ENCODE peak calls at places on chromosomes 13 and 19, in ten cellular contexts. W is right lobe of liver, H is fibroblast of the aortic adventitia, E is A549, Q is brain microvascular endothelial cell, N is heart left ventricle, D is colonic mucosa, Z is tibial nerve, A is IMR-90, O is mammary epithelial cell. J is an unnamed sample.

GRCh38 chr13:113930711-113931637 is 42.9 kb downstream of the C13orf46 start:
- DNase-seq in H (no peak), A (no peak), W (no peak), Z (peak; percentile 4), D (no peak), Q (no peak), N (peak; percentile 51), E (no peak), O (no peak), J (no peak)

GRCh38 chr13:76271728-76272232 is 614.4 kb downstream of the KCTD12 start:
- DNase-seq in E (no peak), N (no peak), D (no peak), A (peak; percentile 7), W (no peak), H (no peak), Q (no peak), O (no peak), Z (no peak), J (no peak)

GRCh38 chr13:55439450-55439849 is 1701.3 kb upstream of the PRR20A start:
- DNase-seq in H (no peak), N (no peak), W (no peak), A (no peak), D (no peak), O (no peak), Z (no peak), E (no peak), Q (no peak), J (no peak)

GRCh38 chr19:53789708-53790678 is 34.1 kb downstream of the NLRP12 start:
- DNase-seq in N (no peak), O (no peak), Q (no peak), D (no peak), W (no peak), Z (no peak), E (no peak), H (no peak), A (no peak), J (no peak)

GRCh38 chr19:35318679-35319448 is 10.1 kb upstream of the CD22 start:
- DNase-seq in Z (no peak), E (peak; percentile 84), N (peak; percentile 81), H (peak; percentile 55), Q (peak; percentile 49), W (peak; percentile 81), D (peak; percentile 32), O (peak; percentile 97), A (peak; percentile 71), J (peak; percentile 23)

GRCh38 chr19:58089846-58090245 is 8.2 kb downstream of the ZSCAN18 start:
- DNase-seq in W (no peak), O (no peak), Q (no peak), E (no peak), N (no peak), H (no peak), Z (no peak), A (no peak), D (no peak), J (no peak)

GRCh38 chr13:51122868-51123267 is 11.8 kb upstream of the C13orf42 start:
- DNase-seq in Z (no peak), E (no peak), O (no peak), H (no peak), N (no peak), D (no peak), A (no peak), Q (no peak), W (no peak), J (no peak)

GRCh38 chr19:751501-752341 is 809 bp downstream of the MISP start:
- DNase-seq in Q (peak; percentile 85), N (no peak), Z (no peak), W (no peak), D (peak; percentile 91), H (peak; percentile 81), O (peak; percentile 79), A (peak; percentile 87), E (peak; percentile 84), J (peak; percentile 42)

GRCh38 chr13:27958928-27959539 is 10.1 kb downstream of the CDX2 start:
- DNase-seq in Q (no peak), H (no peak), O (no peak), Z (no peak), W (no peak), D (peak; percentile 27), A (no peak), N (no peak), E (no peak), J (no peak)

GRCh38 chr13:27962128-27962841 is 6.8 kb downstream of the CDX2 start:
- DNase-seq in H (no peak), E (no peak), W (no peak), D (peak; percentile 65), Q (no peak), N (no peak), A (no peak), O (no peak), Z (no peak), J (no peak)

GRCh38 chr13:27959976-27960361 is 9.1 kb downstream of the CDX2 start:
- DNase-seq in D (no peak), Z (no peak), W (no peak), H (no peak), N (no peak), O (no peak), E (no peak), Q (no peak), A (no peak), J (no peak)

GRCh38 chr13:27961227-27962085 is 7.7 kb downstream of the CDX2 start:
- DNase-seq in Z (no peak), O (no peak), W (peak; percentile 46), A (no peak), D (peak; percentile 37), Q (no peak), H (no peak), E (no peak), N (no peak), J (no peak)

DNA sequence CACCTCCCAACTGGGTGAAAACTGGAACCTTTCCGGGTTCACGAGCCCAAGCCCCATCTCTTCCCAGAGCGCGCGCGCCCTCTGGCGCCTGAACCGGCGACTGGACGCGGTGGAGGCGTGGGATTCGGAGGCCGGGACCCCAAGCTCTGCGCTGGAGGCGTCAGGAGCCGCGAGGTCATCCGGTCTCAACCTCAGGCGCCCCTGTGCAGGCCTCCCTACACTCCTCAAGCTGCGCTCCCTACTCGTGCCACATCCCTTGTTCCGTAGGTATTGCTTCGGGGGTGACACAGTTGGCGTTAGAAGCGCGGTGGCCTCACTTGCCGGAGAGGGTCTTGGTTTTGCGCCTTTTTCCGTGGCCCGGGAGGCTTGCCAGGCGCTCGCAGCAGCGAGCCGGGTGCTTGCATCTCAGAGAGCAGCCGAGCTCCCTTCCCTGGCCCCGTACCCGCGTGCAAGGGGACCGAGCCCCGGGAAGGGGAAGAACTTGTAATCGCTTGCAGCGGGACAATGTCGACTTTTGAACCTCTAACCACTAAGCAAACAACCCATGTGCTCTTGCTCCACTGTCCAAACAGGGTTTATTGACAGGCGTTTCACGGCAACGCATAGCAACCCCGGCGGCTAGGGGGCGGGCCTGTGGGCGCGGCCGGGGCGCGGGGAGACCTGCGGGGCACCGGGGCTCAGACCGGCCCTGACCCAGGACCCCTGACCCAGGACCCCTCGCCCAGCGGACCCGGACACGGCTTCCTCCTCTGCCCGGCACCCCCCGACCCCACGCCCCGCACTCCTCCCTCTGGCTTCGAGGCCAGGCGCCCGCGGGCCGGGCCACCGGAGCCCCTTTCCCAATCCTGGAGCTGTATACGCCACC is 8.5 kb downstream of the CDX2 start:
- DNase-seq in Z (no peak), H (no peak), A (no peak), Q (peak; percentile 34), W (peak; percentile 82), D (peak; percentile 91), O (peak; percentile 50), N (no peak), E (peak; percentile 55), J (no peak)
- TF ChIP-seq CTCF in Z (peak; percentile 28), H (peak; percentile 29), A (peak; percentile 25), Q (peak; percentile 45), W (peak; percentile 78), D (peak; percentile 58), O (peak; percentile 63), N (peak; percentile 24), E (peak; percentile 59), J (peak; percentile 47)

GRCh38 chr19:55341191-55342043 is 1.7 kb downstream of the KMT5C start:
- DNase-seq in A (peak; percentile 33), Q (peak; percentile 19), W (peak; percentile 72), E (peak; percentile 93), O (peak; percentile 65), D (peak; percentile 87), N (peak; percentile 81), Z (peak; percentile 51), H (peak; percentile 47), J (no peak)
- H3K4me3 ChIP-seq in A (peak overlapping the region; percentile 87), Q (peak overlapping the region; percentile 69), W (peak overlapping the region; percentile 5), E (peak overlapping the region; percentile 63), O (peak overlapping the region; percentile 83), D (peak overlapping the region; percentile 47), N (peak overlapping the region; percentile 69), Z (peak overlapping the region; percentile 81), H (peak overlapping the region; percentile 87), J (peak overlapping the region; percentile 77)

DNA sequence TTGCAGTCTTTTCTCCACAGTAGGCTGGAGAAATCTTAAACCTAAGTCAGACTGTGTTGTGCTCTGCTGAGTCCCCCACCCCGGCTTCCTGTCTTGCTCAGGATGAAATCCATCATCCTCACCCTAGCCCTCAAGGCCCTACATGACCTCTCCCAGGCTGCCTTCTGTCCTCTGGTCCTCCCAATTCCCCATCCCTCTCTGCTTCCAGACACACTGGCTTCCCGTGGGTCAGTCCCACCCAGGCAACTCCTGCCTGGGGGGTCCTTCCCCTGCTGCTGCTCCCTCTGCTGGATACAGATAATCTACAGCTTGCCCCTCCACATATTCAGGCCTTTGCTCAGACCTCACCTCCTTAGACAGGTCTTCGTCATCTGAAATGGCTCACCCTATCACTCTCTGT is 18.4 kb upstream of the CBY2 start:
- DNase-seq in E (no peak), O (no peak), A (no peak), N (no peak), Z (no peak), D (no peak), W (no peak), Q (no peak), H (no peak), J (no peak)
- TF ChIP-seq CTCF in E (no peak), O (peak; percentile 8), A (peak; percentile 3), N (no peak), Z (no peak), D (no peak), W (no peak), Q (peak; percentile 65), H (no peak), J (no peak)

GRCh38 chr19:10621966-10622365 is 3.4 kb upstream of the SLC44A2 start:
- DNase-seq in E (no peak), A (no peak), D (no peak), O (no peak), N (no peak), Q (no peak), W (no peak), H (no peak), Z (no peak), J (no peak)

GRCh38 chr19:10620786-10621185 is 4.6 kb upstream of the SLC44A2 start:
- DNase-seq in Q (no peak), Z (no peak), E (no peak), D (no peak), A (no peak), W (no peak), N (no peak), O (no peak), H (no peak), J (no peak)

GRCh38 chr19:10625762-10626138 is 397 bp downstream of the SLC44A2 start:
- DNase-seq in Q (no peak), D (peak; percentile 55), A (no peak), H (no peak), E (no peak), Z (no peak), N (no peak), W (no peak), O (no peak), J (no peak)

GRCh38 chr19:10625003-10625761 is at the start of gene SLC44A2:
- DNase-seq in D (peak; percentile 97), H (peak; percentile 51), A (peak; percentile 35), O (peak; percentile 77), N (peak; percentile 87), W (peak; percentile 72), E (peak; percentile 46), Z (peak; percentile 75), Q (peak; percentile 26), J (no peak)

DNA sequence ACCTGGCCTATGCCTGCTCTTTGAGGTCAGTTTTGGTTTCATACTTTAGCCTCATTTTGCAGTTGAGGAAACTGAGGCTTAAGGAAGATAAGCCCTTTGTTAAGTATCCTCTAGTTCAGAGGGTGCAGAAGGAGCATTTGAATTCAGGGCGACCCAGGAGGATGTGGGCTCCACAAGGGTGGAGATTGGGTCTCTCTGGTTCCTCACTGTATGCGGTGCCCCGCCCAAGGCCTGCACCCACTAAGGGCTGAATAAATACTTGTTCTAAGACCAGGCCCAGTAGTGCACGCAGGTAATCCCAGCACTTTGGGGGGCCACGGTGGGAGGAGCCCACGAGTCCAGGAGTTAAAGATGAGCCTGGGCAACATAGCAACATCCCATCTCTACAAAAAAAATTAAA is 768 bp upstream of the SLC44A2 start:
- DNase-seq in W (no peak), N (no peak), Z (no peak), D (peak; percentile 63), H (no peak), E (no peak), A (no peak), O (no peak), Q (no peak), J (no peak)
- H3K4me3 ChIP-seq in W (no peak overlapping the region), N (peak overlapping the region; percentile 69), Z (no peak overlapping the region), D (no peak overlapping the region), H (peak overlapping the region; percentile 71), E (no peak overlapping the region), A (no peak overlapping the region), O (no peak overlapping the region), Q (no peak overlapping the region), J (no peak overlapping the region)

J was measured in AG09309.